ENCODE peak calls at places on chromosomes 12 and 14, in ten cellular contexts. A, P, Z, V, R, T, L, Y, J and D are unnamed samples.

GRCh38 chr12:70443274-70443673 is 77.2 kb downstream of the KCNMB4 start:
- DNase-seq in A (no peak), P (no peak), Z (peak; percentile 47), V (no peak), R (no peak), T (peak; percentile 14), L (no peak), Y (no peak), J (no peak), D (no peak)

GRCh38 chr12:3171195-3171591 is 94.0 kb downstream of the TSPAN9 start:
- DNase-seq in A (no peak), P (no peak), Z (peak; percentile 23), V (no peak), R (no peak), T (no peak), L (peak; percentile 40), Y (no peak), J (no peak), D (no peak)

GRCh38 chr14:89911018-89911919 is 43.3 kb downstream of the EFCAB11 start:
- DNase-seq in A (peak; percentile 23), P (peak; percentile 8), Z (peak; percentile 71), V (peak; percentile 3), R (no peak), T (peak; percentile 72), L (no peak), Y (no peak), J (peak; percentile 75), D (no peak)

GRCh38 chr12:45655186-45655585 is 74.3 kb upstream of the ARID2 start:
- DNase-seq in A (no peak), P (no peak), Z (no peak), V (no peak), R (peak; percentile 18), T (no peak), L (no peak), Y (no peak), J (peak; percentile 23), D (peak; percentile 33)

GRCh38 chr12:21257172-21257571 is 77.5 kb downstream of the SLCO1A2 start:
- DNase-seq in A (no peak), P (no peak), Z (no peak), V (no peak), R (no peak), T (no peak), L (no peak), Y (no peak), J (no peak), D (no peak)

GRCh38 chr12:109999983-110000505 is 814 bp downstream of the ANKRD13A start:
- DNase-seq in A (peak; percentile 20), P (peak; percentile 16), Z (peak; percentile 45), V (no peak), R (no peak), T (peak; percentile 78), L (no peak), Y (no peak), J (peak; percentile 65), D (no peak)

GRCh38 chr14:75063491-75064204 is at the start of gene ACYP1:
- DNase-seq in A (peak; percentile 91), P (peak; percentile 95), Z (peak; percentile 63), V (peak; percentile 93), R (peak; percentile 94), T (peak; percentile 95), L (peak; percentile 83), Y (peak; percentile 96), J (peak; percentile 92), D (peak; percentile 95)

GRCh38 chr12:82862876-82863649 is 176.4 kb downstream of the TMTC2 start:
- DNase-seq in A (no peak), P (no peak), Z (no peak), V (no peak), R (no peak), T (peak; percentile 7), L (no peak), Y (no peak), J (no peak), D (no peak)

GRCh38 chr14:32537166-32537565 is 208.1 kb downstream of the AKAP6 start:
- DNase-seq in A (no peak), P (no peak), Z (no peak), V (no peak), R (no peak), T (no peak), L (no peak), Y (no peak), J (no peak), D (no peak)

GRCh38 chr14:32545109-32545857 is 216.2 kb downstream of the AKAP6 start:
- DNase-seq in A (no peak), P (no peak), Z (no peak), V (no peak), R (no peak), T (no peak), L (no peak), Y (no peak), J (no peak), D (no peak)

GRCh38 chr14:32546246-32546645 is 217.1 kb downstream of the AKAP6 start:
- DNase-seq in A (no peak), P (no peak), Z (no peak), V (no peak), R (no peak), T (no peak), L (no peak), Y (no peak), J (no peak), D (no peak)

GRCh38 chr14:32545858-32546210 is 216.7 kb downstream of the AKAP6 start:
- DNase-seq in A (no peak), P (no peak), Z (no peak), V (no peak), R (no peak), T (no peak), L (no peak), Y (no peak), J (no peak), D (no peak)

GRCh38 chr14:32542507-32542906 is 213.4 kb downstream of the AKAP6 start:
- DNase-seq in A (no peak), P (no peak), Z (no peak), V (no peak), R (no peak), T (no peak), L (no peak), Y (no peak), J (peak; percentile 11), D (no peak)
- TF ChIP-seq CTCF in A (no peak), P (no peak), Z (no peak), V (no peak), R (no peak), T (no peak), L (no peak), Y (no peak), J (no peak), D (no peak)

DNA sequence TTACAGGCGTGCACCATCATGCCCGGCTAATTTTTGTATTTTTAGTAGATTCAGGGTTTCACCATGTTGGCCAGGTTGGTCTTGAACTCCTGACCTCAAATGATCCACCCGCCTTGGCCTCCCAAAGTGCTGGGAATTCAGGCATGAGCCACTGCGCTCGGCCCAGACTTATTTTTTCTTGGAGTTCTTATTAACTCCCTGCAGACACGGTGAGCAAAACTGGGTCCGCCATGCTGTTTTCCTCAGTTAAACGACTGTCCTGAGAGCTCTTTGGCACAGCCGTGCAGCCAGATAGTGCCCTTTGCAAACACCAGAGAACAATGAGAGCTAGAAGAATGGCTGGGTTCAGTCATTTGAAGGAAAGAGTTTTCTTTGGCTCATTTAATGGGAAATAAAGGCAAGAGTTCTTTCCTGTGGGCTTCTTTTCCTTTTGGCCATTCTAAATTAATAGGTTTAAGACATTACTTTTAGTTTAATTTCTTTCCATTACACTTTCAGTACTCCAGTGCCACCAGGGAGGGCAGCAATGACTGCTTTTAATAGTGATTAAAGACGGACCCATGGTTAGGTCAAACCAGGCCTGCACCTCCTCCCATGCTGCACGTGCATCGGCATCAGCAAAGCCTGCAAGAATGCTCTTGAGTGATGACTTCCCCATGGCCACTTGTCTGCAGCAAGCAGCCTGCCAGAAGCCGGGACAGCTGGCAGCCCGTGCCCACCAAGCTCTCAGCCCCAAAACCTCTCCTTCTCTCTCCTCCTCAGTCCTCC is 60.7 kb downstream of the VCPKMT start:
- DNase-seq in A (no peak), P (no peak), Z (no peak), V (no peak), R (no peak), T (peak; percentile 44), L (no peak), Y (no peak), J (no peak), D (no peak)
- TF ChIP-seq CTCF in A (no peak), P (no peak), Z (no peak), V (no peak), R (peak; percentile 30), T (no peak), L (no peak), Y (no peak), J (no peak), D (no peak)

DNA sequence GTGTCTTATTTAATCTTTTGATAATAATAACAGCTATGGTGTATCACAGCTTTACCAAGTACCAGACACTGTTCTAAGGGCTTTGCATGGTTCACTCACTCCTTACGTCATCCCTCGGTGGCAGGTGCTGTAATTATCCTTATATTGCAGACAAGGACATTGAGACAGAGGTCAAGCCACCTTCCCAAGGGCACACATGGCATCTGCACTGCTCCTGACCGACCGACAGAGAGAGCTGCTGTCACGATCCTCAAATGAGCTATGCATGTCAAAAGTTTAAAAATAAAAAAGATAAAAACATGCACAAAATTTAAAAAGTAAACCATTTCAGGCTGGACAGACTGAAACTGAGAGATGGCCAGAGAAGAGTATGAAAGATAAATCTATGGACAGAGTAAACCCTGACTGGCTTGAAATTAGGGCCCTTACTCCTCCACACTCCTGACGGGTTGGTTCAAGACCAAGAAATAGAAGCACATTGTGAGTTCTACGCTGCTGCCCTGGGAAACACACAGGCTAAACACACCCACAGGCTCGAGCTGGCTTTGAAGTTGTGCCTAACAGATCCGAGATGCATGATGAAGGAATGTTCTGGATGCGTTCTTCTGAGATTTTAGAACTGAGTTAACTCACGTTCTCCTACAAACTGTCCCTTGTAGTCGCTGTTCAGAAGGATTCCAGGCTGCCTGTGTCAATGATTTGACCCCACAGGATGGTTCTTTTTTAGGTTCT is 268.7 kb downstream of the ZFP36L1 start:
- DNase-seq in A (peak; percentile 61), P (no peak), Z (no peak), V (no peak), R (no peak), T (peak; percentile 66), L (no peak), Y (no peak), J (peak; percentile 24), D (no peak)
- TF ChIP-seq CTCF in A (peak; percentile 23), P (no peak), Z (no peak), V (no peak), R (no peak), T (peak; percentile 31), L (no peak), Y (peak; percentile 51), J (peak; percentile 58), D (no peak)

GRCh38 chr14:77107228-77107627 is 9.2 kb downstream of the CIPC start:
- DNase-seq in A (no peak), P (no peak), Z (no peak), V (no peak), R (no peak), T (peak; percentile 30), L (no peak), Y (no peak), J (no peak), D (no peak)

GRCh38 chr14:77106666-77107065 is 8.6 kb downstream of the CIPC start:
- DNase-seq in A (no peak), P (no peak), Z (no peak), V (no peak), R (no peak), T (no peak), L (no peak), Y (no peak), J (no peak), D (no peak)

GRCh38 chr14:77109656-77110055 is 11.6 kb downstream of the CIPC start:
- DNase-seq in A (no peak), P (no peak), Z (no peak), V (no peak), R (no peak), T (peak; percentile 20), L (no peak), Y (no peak), J (no peak), D (no peak)

GRCh38 chr14:77110286-77110685 is 12.2 kb downstream of the CIPC start:
- DNase-seq in A (no peak), P (no peak), Z (no peak), V (no peak), R (no peak), T (no peak), L (no peak), Y (no peak), J (no peak), D (no peak)

GRCh38 chr14:77108753-77109152 is 10.7 kb downstream of the CIPC start:
- DNase-seq in A (no peak), P (no peak), Z (no peak), V (no peak), R (no peak), T (no peak), L (no peak), Y (no peak), J (no peak), D (no peak)
- TF ChIP-seq CTCF in A (no peak), P (no peak), Z (no peak), V (peak; percentile 24), R (no peak), T (no peak), L (no peak), Y (no peak), J (no peak), D (no peak)